ENCODE peak calls at places on chromosomes 6 and 20, in ten cellular contexts. One of them, this sample, is unnamed.

GRCh38 chr20:53445276-53445675 is 148.4 kb downstream of the ZNF217 start:
- DNase-seq in cardiac fibroblast: peak
- DNase-seq in H9: no peak
- DNase-seq in GM20000: no peak
- DNase-seq in A549: no peak
- DNase-seq in GM06990: no peak
- DNase-seq in adrenal gland: peak
- DNase-seq in OCI-LY7: no peak
- DNase-seq in CD4-positive, alpha-beta T cell: no peak
- DNase-seq in WTC11: no peak
- DNase-seq in this sample: no peak

GRCh38 chr6:135675862-135676261 is 175.6 kb upstream of the PDE7B start:
- DNase-seq in H9: peak
- DNase-seq in CD4-positive, alpha-beta T cell: peak
- DNase-seq in GM20000: peak
- DNase-seq in WTC11: peak
- DNase-seq in GM06990: no peak
- DNase-seq in A549: peak
- DNase-seq in cardiac fibroblast: peak
- DNase-seq in adrenal gland: no peak
- DNase-seq in OCI-LY7: peak
- DNase-seq in this sample: peak

GRCh38 chr6:74368746-74369145 is 672.7 kb downstream of the CD109 start:
- DNase-seq in cardiac fibroblast: no peak
- DNase-seq in adrenal gland: no peak
- DNase-seq in A549: no peak
- DNase-seq in GM20000: no peak
- DNase-seq in GM06990: no peak
- DNase-seq in H9: no peak
- DNase-seq in OCI-LY7: no peak
- DNase-seq in WTC11: no peak
- DNase-seq in CD4-positive, alpha-beta T cell: no peak
- DNase-seq in this sample: peak

GRCh38 chr6:66232890-66233289 is 525.9 kb upstream of the EYS start:
- DNase-seq in cardiac fibroblast: no peak
- DNase-seq in GM20000: no peak
- DNase-seq in WTC11: no peak
- DNase-seq in A549: no peak
- DNase-seq in CD4-positive, alpha-beta T cell: no peak
- DNase-seq in OCI-LY7: no peak
- DNase-seq in GM06990: no peak
- DNase-seq in adrenal gland: no peak
- DNase-seq in H9: no peak
- DNase-seq in this sample: no peak

GRCh38 chr6:160041608-160042007 is 72.7 kb downstream of the IGF2R start:
- DNase-seq in adrenal gland: peak
- DNase-seq in GM20000: no peak
- DNase-seq in OCI-LY7: no peak
- DNase-seq in cardiac fibroblast: peak
- DNase-seq in GM06990: no peak
- DNase-seq in H9: no peak
- DNase-seq in WTC11: no peak
- DNase-seq in A549: no peak
- DNase-seq in CD4-positive, alpha-beta T cell: no peak
- DNase-seq in this sample: peak

GRCh38 chr6:39088331-39088730 is 26.7 kb downstream of the SAYSD1 start:
- DNase-seq in H9: peak
- DNase-seq in OCI-LY7: peak
- DNase-seq in adrenal gland: peak
- DNase-seq in CD4-positive, alpha-beta T cell: no peak
- DNase-seq in WTC11: peak
- DNase-seq in A549: peak
- DNase-seq in GM06990: no peak
- DNase-seq in GM20000: no peak
- DNase-seq in cardiac fibroblast: peak
- DNase-seq in this sample: peak

GRCh38 chr6:142885182-142885867 is 59.7 kb downstream of the HIVEP2 start:
- DNase-seq in GM06990: peak
- DNase-seq in GM20000: peak
- DNase-seq in CD4-positive, alpha-beta T cell: peak
- DNase-seq in A549: peak
- DNase-seq in adrenal gland: peak
- DNase-seq in H9: peak
- DNase-seq in WTC11: peak
- DNase-seq in OCI-LY7: peak
- DNase-seq in cardiac fibroblast: peak
- DNase-seq in this sample: peak

GRCh38 chr20:19646963-19647362 is 111.1 kb upstream of the RIN2 start:
- DNase-seq in WTC11: no peak
- DNase-seq in H9: no peak
- DNase-seq in OCI-LY7: no peak
- DNase-seq in cardiac fibroblast: no peak
- DNase-seq in adrenal gland: no peak
- DNase-seq in CD4-positive, alpha-beta T cell: no peak
- DNase-seq in GM06990: no peak
- DNase-seq in A549: no peak
- DNase-seq in GM20000: no peak
- DNase-seq in this sample: no peak

GRCh38 chr6:35140991-35141720 is at the start of gene TCP11:
- DNase-seq in GM20000: peak
- DNase-seq in A549: no peak
- DNase-seq in adrenal gland: peak
- DNase-seq in GM06990: peak
- DNase-seq in cardiac fibroblast: no peak
- DNase-seq in OCI-LY7: no peak
- DNase-seq in H9: peak
- DNase-seq in CD4-positive, alpha-beta T cell: no peak
- DNase-seq in WTC11: peak
- DNase-seq in this sample: no peak

GRCh38 chr6:164243949-164244348 is 829.4 kb downstream of the QKI start:
- DNase-seq in adrenal gland: no peak
- DNase-seq in H9: no peak
- DNase-seq in WTC11: no peak
- DNase-seq in GM06990: no peak
- DNase-seq in GM20000: no peak
- DNase-seq in A549: no peak
- DNase-seq in cardiac fibroblast: no peak
- DNase-seq in OCI-LY7: no peak
- DNase-seq in CD4-positive, alpha-beta T cell: no peak
- DNase-seq in this sample: no peak

GRCh38 chr6:16737389-16737788 is 23.9 kb downstream of the ATXN1 start:
- DNase-seq in A549: no peak
- DNase-seq in CD4-positive, alpha-beta T cell: no peak
- DNase-seq in GM06990: no peak
- DNase-seq in WTC11: no peak
- DNase-seq in adrenal gland: no peak
- DNase-seq in GM20000: no peak
- DNase-seq in OCI-LY7: no peak
- DNase-seq in cardiac fibroblast: peak
- DNase-seq in H9: no peak
- DNase-seq in this sample: no peak

GRCh38 chr6:16736856-16737255 is 24.4 kb downstream of the ATXN1 start:
- DNase-seq in H9: no peak
- DNase-seq in CD4-positive, alpha-beta T cell: no peak
- DNase-seq in OCI-LY7: no peak
- DNase-seq in GM06990: no peak
- DNase-seq in A549: no peak
- DNase-seq in GM20000: no peak
- DNase-seq in cardiac fibroblast: no peak
- DNase-seq in adrenal gland: no peak
- DNase-seq in WTC11: no peak
- DNase-seq in this sample: no peak

GRCh38 chr6:16741112-16742016 is 19.9 kb downstream of the ATXN1 start:
- DNase-seq in H9: no peak
- DNase-seq in A549: no peak
- DNase-seq in adrenal gland: no peak
- DNase-seq in GM06990: peak
- DNase-seq in cardiac fibroblast: peak
- DNase-seq in WTC11: no peak
- DNase-seq in OCI-LY7: no peak
- DNase-seq in GM20000: peak
- DNase-seq in CD4-positive, alpha-beta T cell: no peak
- DNase-seq in this sample: peak

GRCh38 chr6:16737926-16738325 is 23.3 kb downstream of the ATXN1 start:
- DNase-seq in H9: no peak
- DNase-seq in WTC11: no peak
- DNase-seq in cardiac fibroblast: no peak
- DNase-seq in CD4-positive, alpha-beta T cell: no peak
- DNase-seq in adrenal gland: no peak
- DNase-seq in GM20000: no peak
- DNase-seq in OCI-LY7: no peak
- DNase-seq in A549: no peak
- DNase-seq in GM06990: no peak
- DNase-seq in this sample: no peak

GRCh38 chr6:16739329-16739801 is 21.9 kb downstream of the ATXN1 start:
- DNase-seq in OCI-LY7: no peak
- DNase-seq in WTC11: no peak
- DNase-seq in H9: no peak
- DNase-seq in cardiac fibroblast: no peak
- DNase-seq in GM20000: no peak
- DNase-seq in CD4-positive, alpha-beta T cell: no peak
- DNase-seq in adrenal gland: no peak
- DNase-seq in A549: no peak
- DNase-seq in GM06990: no peak
- DNase-seq in this sample: no peak
- TF ChIP-seq CTCF in OCI-LY7: no peak
- TF ChIP-seq CTCF in WTC11: no peak
- TF ChIP-seq CTCF in H9: no peak
- TF ChIP-seq CTCF in cardiac fibroblast: no peak
- TF ChIP-seq CTCF in GM20000: no peak
- TF ChIP-seq CTCF in CD4-positive, alpha-beta T cell: peak
- TF ChIP-seq CTCF in adrenal gland: no peak
- TF ChIP-seq CTCF in A549: no peak
- TF ChIP-seq CTCF in GM06990: no peak
- TF ChIP-seq CTCF in this sample: no peak

GRCh38 chr6:84048588-84048987 is 15.0 kb downstream of the MRAP2 start:
- DNase-seq in A549: no peak
- DNase-seq in GM06990: no peak
- DNase-seq in GM20000: no peak
- DNase-seq in cardiac fibroblast: no peak
- DNase-seq in CD4-positive, alpha-beta T cell: no peak
- DNase-seq in adrenal gland: no peak
- DNase-seq in OCI-LY7: no peak
- DNase-seq in WTC11: no peak
- DNase-seq in H9: no peak
- DNase-seq in this sample: no peak

GRCh38 chr6:84055646-84056045 is 22.1 kb downstream of the MRAP2 start:
- DNase-seq in cardiac fibroblast: no peak
- DNase-seq in GM20000: no peak
- DNase-seq in GM06990: no peak
- DNase-seq in A549: no peak
- DNase-seq in H9: no peak
- DNase-seq in OCI-LY7: no peak
- DNase-seq in WTC11: no peak
- DNase-seq in CD4-positive, alpha-beta T cell: no peak
- DNase-seq in adrenal gland: no peak
- DNase-seq in this sample: no peak

GRCh38 chr6:84052883-84053241 is 19.3 kb downstream of the MRAP2 start:
- DNase-seq in H9: no peak
- DNase-seq in GM06990: no peak
- DNase-seq in adrenal gland: no peak
- DNase-seq in WTC11: no peak
- DNase-seq in OCI-LY7: no peak
- DNase-seq in A549: no peak
- DNase-seq in CD4-positive, alpha-beta T cell: no peak
- DNase-seq in GM20000: no peak
- DNase-seq in cardiac fibroblast: no peak
- DNase-seq in this sample: no peak

GRCh38 chr6:84050408-84050807 is 16.8 kb downstream of the MRAP2 start:
- DNase-seq in OCI-LY7: no peak
- DNase-seq in CD4-positive, alpha-beta T cell: no peak
- DNase-seq in H9: no peak
- DNase-seq in WTC11: no peak
- DNase-seq in GM20000: no peak
- DNase-seq in adrenal gland: no peak
- DNase-seq in GM06990: no peak
- DNase-seq in cardiac fibroblast: no peak
- DNase-seq in A549: no peak
- DNase-seq in this sample: no peak

GRCh38 chr6:84052204-84052882 is 18.8 kb downstream of the MRAP2 start:
- DNase-seq in H9: peak
- DNase-seq in WTC11: peak
- DNase-seq in GM20000: no peak
- DNase-seq in adrenal gland: peak
- DNase-seq in GM06990: no peak
- DNase-seq in OCI-LY7: no peak
- DNase-seq in cardiac fibroblast: peak
- DNase-seq in CD4-positive, alpha-beta T cell: no peak
- DNase-seq in A549: no peak
- DNase-seq in this sample: peak
- TF ChIP-seq CTCF in H9: peak
- TF ChIP-seq CTCF in WTC11: no peak
- TF ChIP-seq CTCF in GM20000: no peak
- TF ChIP-seq CTCF in adrenal gland: peak
- TF ChIP-seq CTCF in GM06990: no peak
- TF ChIP-seq CTCF in OCI-LY7: no peak
- TF ChIP-seq CTCF in cardiac fibroblast: no peak
- TF ChIP-seq CTCF in CD4-positive, alpha-beta T cell: no peak
- TF ChIP-seq CTCF in A549: no peak
- TF ChIP-seq CTCF in this sample: peak

DNA sequence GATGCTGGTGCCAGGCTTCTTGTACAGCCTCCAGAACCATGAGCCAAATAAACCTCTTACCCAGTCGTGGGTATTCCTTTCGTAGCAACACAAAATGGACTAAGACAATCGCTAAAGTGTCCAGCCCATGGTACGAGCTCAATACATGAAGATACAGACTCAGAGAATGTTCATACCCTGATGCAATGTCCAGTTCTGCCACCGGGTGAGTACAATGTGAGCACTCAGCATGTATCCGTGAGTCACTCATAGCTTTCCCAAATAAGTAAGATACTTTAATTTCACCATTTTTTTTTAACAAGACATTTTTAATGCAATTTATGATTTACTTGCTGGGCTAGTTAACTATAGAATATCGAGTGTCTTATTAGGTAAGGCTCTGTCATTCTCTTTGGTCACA is 26.7 kb upstream of the PDE10A start:
- DNase-seq in WTC11: no peak
- DNase-seq in CD4-positive, alpha-beta T cell: no peak
- DNase-seq in adrenal gland: no peak
- DNase-seq in H9: no peak
- DNase-seq in OCI-LY7: no peak
- DNase-seq in cardiac fibroblast: no peak
- DNase-seq in GM06990: no peak
- DNase-seq in GM20000: no peak
- DNase-seq in A549: no peak
- DNase-seq in this sample: peak
- TF ChIP-seq CTCF in WTC11: no peak
- TF ChIP-seq CTCF in CD4-positive, alpha-beta T cell: no peak
- TF ChIP-seq CTCF in adrenal gland: no peak
- TF ChIP-seq CTCF in H9: peak
- TF ChIP-seq CTCF in OCI-LY7: no peak
- TF ChIP-seq CTCF in cardiac fibroblast: peak
- TF ChIP-seq CTCF in GM06990: no peak
- TF ChIP-seq CTCF in GM20000: no peak
- TF ChIP-seq CTCF in A549: no peak
- TF ChIP-seq CTCF in this sample: peak

DNA sequence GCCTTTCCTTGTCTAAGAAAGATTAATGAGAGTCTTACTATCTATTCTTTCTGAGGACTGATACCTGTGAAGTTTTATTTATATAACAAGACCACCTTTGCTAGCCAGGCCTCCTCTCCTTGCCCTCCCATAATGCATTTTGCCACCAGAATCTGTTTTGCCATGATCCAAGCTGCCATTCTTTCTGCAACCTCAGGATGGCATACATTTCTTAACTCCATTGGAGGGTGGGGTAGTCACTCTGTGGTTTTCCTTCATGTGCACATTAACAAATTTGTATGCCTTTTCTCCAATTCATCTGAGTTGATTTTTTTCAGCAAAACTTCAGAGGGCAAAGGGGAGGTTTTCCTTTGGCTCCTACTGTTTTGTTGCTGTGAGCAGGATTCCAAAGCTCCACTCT is 26.4 kb upstream of the ENPP4 start:
- DNase-seq in GM20000: no peak
- DNase-seq in cardiac fibroblast: peak
- DNase-seq in H9: no peak
- DNase-seq in OCI-LY7: no peak
- DNase-seq in CD4-positive, alpha-beta T cell: no peak
- DNase-seq in adrenal gland: no peak
- DNase-seq in WTC11: no peak
- DNase-seq in GM06990: no peak
- DNase-seq in A549: no peak
- DNase-seq in this sample: no peak
- TF ChIP-seq CTCF in GM20000: no peak
- TF ChIP-seq CTCF in cardiac fibroblast: no peak
- TF ChIP-seq CTCF in H9: peak
- TF ChIP-seq CTCF in OCI-LY7: no peak
- TF ChIP-seq CTCF in CD4-positive, alpha-beta T cell: no peak
- TF ChIP-seq CTCF in adrenal gland: no peak
- TF ChIP-seq CTCF in WTC11: no peak
- TF ChIP-seq CTCF in GM06990: peak
- TF ChIP-seq CTCF in A549: no peak
- TF ChIP-seq CTCF in this sample: no peak